ENCODE peak calls at places on chromosomes 5 and 9, in five cellular contexts. One of them, this sample, is unnamed.

GRCh38 chr5:59266410-59266809 is 627.1 kb downstream of the PDE4D start:
- DNase-seq in lower lobe of right lung: no peak
- DNase-seq in colonic mucosa: peak; percentile 45
- DNase-seq in breast epithelium: no peak
- DNase-seq in K562: no peak
- DNase-seq in this sample: no peak

GRCh38 chr9:71048271-71048670 is 73.2 kb downstream of the TRPM3 start:
- DNase-seq in lower lobe of right lung: no peak
- DNase-seq in K562: no peak
- DNase-seq in colonic mucosa: no peak
- DNase-seq in breast epithelium: no peak
- DNase-seq in this sample: no peak

GRCh38 chr5:14246350-14247053 is 103.4 kb downstream of the TRIO start:
- DNase-seq in colonic mucosa: no peak
- DNase-seq in K562: no peak
- DNase-seq in lower lobe of right lung: no peak
- DNase-seq in breast epithelium: no peak
- DNase-seq in this sample: no peak

GRCh38 chr5:111781200-111781599 is 24.2 kb upstream of the NREP start:
- DNase-seq in colonic mucosa: peak; percentile 28
- DNase-seq in lower lobe of right lung: peak; percentile 73
- DNase-seq in K562: no peak
- DNase-seq in breast epithelium: no peak
- DNase-seq in this sample: no peak

GRCh38 chr9:133269537-133270357 is 5.3 kb downstream of the ABO start:
- DNase-seq in lower lobe of right lung: no peak
- DNase-seq in breast epithelium: no peak
- DNase-seq in colonic mucosa: peak; percentile 65
- DNase-seq in K562: no peak
- DNase-seq in this sample: no peak

GRCh38 chr5:127572930-127573329 is 55.5 kb downstream of the PRRC1 start:
- DNase-seq in K562: no peak
- DNase-seq in lower lobe of right lung: no peak
- DNase-seq in breast epithelium: no peak
- DNase-seq in colonic mucosa: no peak
- DNase-seq in this sample: no peak

GRCh38 chr5:10789726-10790125 is 28.7 kb upstream of the DAP start:
- DNase-seq in colonic mucosa: no peak
- DNase-seq in K562: no peak
- DNase-seq in lower lobe of right lung: no peak
- DNase-seq in breast epithelium: no peak
- DNase-seq in this sample: no peak

GRCh38 chr5:35857004-35857345 is 284 bp downstream of the IL7R start:
- DNase-seq in lower lobe of right lung: no peak
- DNase-seq in colonic mucosa: no peak
- DNase-seq in breast epithelium: no peak
- DNase-seq in K562: no peak
- DNase-seq in this sample: no peak

GRCh38 chr9:27385606-27386005 is 88.7 kb upstream of the EQTN start:
- DNase-seq in breast epithelium: no peak
- DNase-seq in lower lobe of right lung: peak; percentile 57
- DNase-seq in K562: no peak
- DNase-seq in colonic mucosa: no peak
- DNase-seq in this sample: no peak

GRCh38 chr5:143372187-143372829 is 31.2 kb downstream of the NR3C1 start:
- DNase-seq in lower lobe of right lung: no peak
- DNase-seq in breast epithelium: no peak
- DNase-seq in colonic mucosa: no peak
- DNase-seq in K562: no peak
- DNase-seq in this sample: no peak

GRCh38 chr9:68672215-68672614 is 32.8 kb upstream of the PIP5K1B start:
- DNase-seq in lower lobe of right lung: no peak
- DNase-seq in colonic mucosa: no peak
- DNase-seq in breast epithelium: no peak
- DNase-seq in K562: no peak
- DNase-seq in this sample: no peak

GRCh38 chr5:176543428-176544182 is 5.5 kb upstream of the CDHR2 start:
- DNase-seq in lower lobe of right lung: peak; percentile 87
- DNase-seq in K562: peak; percentile 81
- DNase-seq in colonic mucosa: peak; percentile 84
- DNase-seq in breast epithelium: peak; percentile 69
- DNase-seq in this sample: peak; percentile 78

GRCh38 chr9:16413509-16414016 is 456.9 kb downstream of the BNC2 start:
- DNase-seq in colonic mucosa: no peak
- DNase-seq in K562: no peak
- DNase-seq in breast epithelium: no peak
- DNase-seq in lower lobe of right lung: no peak
- DNase-seq in this sample: no peak

GRCh38 chr5:81829242-81829641 is 78.3 kb upstream of the SSBP2 start:
- DNase-seq in breast epithelium: no peak
- DNase-seq in K562: no peak
- DNase-seq in colonic mucosa: no peak
- DNase-seq in lower lobe of right lung: no peak
- DNase-seq in this sample: no peak

GRCh38 chr9:27548055-27548741 is 18.6 kb upstream of the MOB3B start:
- DNase-seq in lower lobe of right lung: no peak
- DNase-seq in K562: no peak
- DNase-seq in breast epithelium: no peak
- DNase-seq in colonic mucosa: no peak
- DNase-seq in this sample: no peak

GRCh38 chr9:91275641-91276040 is 86.1 kb downstream of the AUH start:
- DNase-seq in colonic mucosa: no peak
- DNase-seq in K562: no peak
- DNase-seq in breast epithelium: no peak
- DNase-seq in lower lobe of right lung: no peak
- DNase-seq in this sample: no peak

GRCh38 chr5:58133631-58134296 is 326.1 kb downstream of the PLK2 start:
- DNase-seq in K562: no peak
- DNase-seq in lower lobe of right lung: no peak
- DNase-seq in breast epithelium: no peak
- DNase-seq in colonic mucosa: no peak
- DNase-seq in this sample: no peak

GRCh38 chr5:39606592-39606990 is 181.8 kb upstream of the DAB2 start:
- DNase-seq in breast epithelium: no peak
- DNase-seq in colonic mucosa: no peak
- DNase-seq in lower lobe of right lung: no peak
- DNase-seq in K562: no peak
- DNase-seq in this sample: no peak

GRCh38 chr5:39608024-39608423 is 183.2 kb upstream of the DAB2 start:
- DNase-seq in breast epithelium: no peak
- DNase-seq in lower lobe of right lung: no peak
- DNase-seq in K562: no peak
- DNase-seq in colonic mucosa: no peak
- DNase-seq in this sample: no peak

GRCh38 chr5:39604491-39604890 is 179.7 kb upstream of the DAB2 start:
- DNase-seq in breast epithelium: no peak
- DNase-seq in K562: no peak
- DNase-seq in colonic mucosa: no peak
- DNase-seq in lower lobe of right lung: no peak
- DNase-seq in this sample: no peak

GRCh38 chr5:39605145-39605544 is 180.4 kb upstream of the DAB2 start:
- DNase-seq in breast epithelium: no peak
- DNase-seq in lower lobe of right lung: no peak
- DNase-seq in colonic mucosa: no peak
- DNase-seq in K562: no peak
- DNase-seq in this sample: no peak

GRCh38 chr5:39605966-39606591 is 181.3 kb upstream of the DAB2 start:
- DNase-seq in K562: no peak
- DNase-seq in lower lobe of right lung: no peak
- DNase-seq in breast epithelium: no peak
- DNase-seq in colonic mucosa: no peak
- DNase-seq in this sample: no peak
- H3K9me3 ChIP-seq in K562: no peaks in the 10 kb centered on the region
- H3K9me3 ChIP-seq in lower lobe of right lung: no peaks in the 10 kb centered on the region
- H3K9me3 ChIP-seq in breast epithelium: no peaks in the 10 kb centered on the region
- H3K9me3 ChIP-seq in colonic mucosa: no peaks in the 10 kb centered on the region
- H3K9me3 ChIP-seq in this sample: no peaks in the 10 kb centered on the region

DNA sequence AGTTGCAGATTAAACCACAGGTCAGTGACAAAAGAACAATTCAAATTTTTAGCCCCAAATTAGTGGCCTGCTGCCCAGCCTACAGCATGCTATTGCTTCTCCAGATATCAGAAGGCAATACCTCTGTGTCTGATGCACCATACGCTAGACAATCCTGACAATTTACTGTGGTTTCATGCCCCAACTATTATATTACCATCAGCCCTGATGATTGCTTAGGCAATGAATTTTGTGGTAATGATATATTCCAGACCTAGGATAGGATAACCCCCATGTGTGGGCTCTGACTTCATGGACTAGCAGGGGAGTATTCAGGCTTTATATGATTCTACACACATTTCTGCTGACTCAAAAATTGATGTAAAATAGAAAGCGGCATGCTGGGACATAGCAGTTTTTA is 168.8 kb upstream of the FST start:
- DNase-seq in lower lobe of right lung: no peak
- DNase-seq in breast epithelium: no peak
- DNase-seq in colonic mucosa: no peak
- DNase-seq in K562: no peak
- DNase-seq in this sample: no peak
- H3K4me1 ChIP-seq in lower lobe of right lung: no peaks in the 10 kb centered on the region
- H3K4me1 ChIP-seq in breast epithelium: no peaks in the 10 kb centered on the region
- H3K4me1 ChIP-seq in colonic mucosa: no peaks in the 10 kb centered on the region
- H3K4me1 ChIP-seq in K562: no peaks in the 10 kb centered on the region
- H3K4me1 ChIP-seq in this sample: no peaks in the 10 kb centered on the region

GRCh38 chr9:135226369-135227050 is 139.0 kb downstream of the OLFM1 start:
- DNase-seq in K562: no peak
- DNase-seq in lower lobe of right lung: peak; percentile 9
- DNase-seq in colonic mucosa: no peak
- DNase-seq in breast epithelium: no peak
- DNase-seq in this sample: peak; percentile 12
- H3K9me3 ChIP-seq in K562: peaks cover 6% of the 10 kb centered on the region
- H3K9me3 ChIP-seq in lower lobe of right lung: no peaks in the 10 kb centered on the region
- H3K9me3 ChIP-seq in colonic mucosa: no peaks in the 10 kb centered on the region
- H3K9me3 ChIP-seq in breast epithelium: no peaks in the 10 kb centered on the region
- H3K9me3 ChIP-seq in this sample: no peaks in the 10 kb centered on the region

DNA sequence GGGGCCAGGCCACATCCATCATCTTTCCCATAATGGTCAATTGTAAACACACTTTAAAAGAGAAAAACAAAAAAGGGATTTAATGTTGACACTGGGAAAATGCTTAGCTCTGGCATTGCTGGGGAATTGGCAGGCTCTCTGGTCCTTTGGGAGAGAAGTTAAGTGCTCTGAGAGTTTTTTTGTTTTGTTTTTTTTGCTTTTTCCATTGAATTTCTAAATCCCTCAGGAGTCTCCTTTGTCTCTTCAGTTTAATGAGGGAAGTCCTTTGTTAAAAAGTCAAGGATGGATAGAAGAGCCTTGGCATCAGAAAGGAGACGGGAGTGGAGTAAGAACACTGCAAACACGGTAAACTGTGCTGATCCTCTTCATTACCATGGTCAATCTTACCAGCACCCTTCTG is 7.1 kb upstream of the HAND1 start:
- DNase-seq in colonic mucosa: no peak
- DNase-seq in lower lobe of right lung: no peak
- DNase-seq in breast epithelium: no peak
- DNase-seq in K562: no peak
- DNase-seq in this sample: no peak
- H3K4me1 ChIP-seq in colonic mucosa: no peaks in the 10 kb centered on the region
- H3K4me1 ChIP-seq in lower lobe of right lung: peaks cover 6% of the 10 kb centered on the region
- H3K4me1 ChIP-seq in breast epithelium: no peaks in the 10 kb centered on the region
- H3K4me1 ChIP-seq in K562: no peaks in the 10 kb centered on the region
- H3K4me1 ChIP-seq in this sample: no peaks in the 10 kb centered on the region

GRCh38 chr5:8098044-8098443 is 229.1 kb downstream of the MTRR start:
- DNase-seq in colonic mucosa: no peak
- DNase-seq in breast epithelium: no peak
- DNase-seq in K562: no peak
- DNase-seq in lower lobe of right lung: no peak
- DNase-seq in this sample: no peak
- H3K9me3 ChIP-seq in colonic mucosa: no peaks in the 10 kb centered on the region
- H3K9me3 ChIP-seq in breast epithelium: no peaks in the 10 kb centered on the region
- H3K9me3 ChIP-seq in K562: no peaks in the 10 kb centered on the region
- H3K9me3 ChIP-seq in lower lobe of right lung: no peaks in the 10 kb centered on the region
- H3K9me3 ChIP-seq in this sample: no peaks in the 10 kb centered on the region

GRCh38 chr5:72474117-72474915 is 32.9 kb downstream of the ZNF366 start:
- DNase-seq in lower lobe of right lung: no peak
- DNase-seq in breast epithelium: no peak
- DNase-seq in K562: no peak
- DNase-seq in colonic mucosa: no peak
- DNase-seq in this sample: no peak
- H3K4me1 ChIP-seq in lower lobe of right lung: peaks cover 26% of the 10 kb centered on the region
- H3K4me1 ChIP-seq in breast epithelium: no peaks in the 10 kb centered on the region
- H3K4me1 ChIP-seq in K562: peaks cover 14% of the 10 kb centered on the region
- H3K4me1 ChIP-seq in colonic mucosa: no peaks in the 10 kb centered on the region
- H3K4me1 ChIP-seq in this sample: no peaks in the 10 kb centered on the region

GRCh38 chr5:54927097-54927746 is 58.2 kb downstream of the ESM1 start:
- DNase-seq in lower lobe of right lung: no peak
- DNase-seq in K562: no peak
- DNase-seq in colonic mucosa: no peak
- DNase-seq in breast epithelium: no peak
- DNase-seq in this sample: no peak

GRCh38 chr5:54936201-54936600 is 49.2 kb downstream of the ESM1 start:
- DNase-seq in lower lobe of right lung: no peak
- DNase-seq in K562: no peak
- DNase-seq in breast epithelium: no peak
- DNase-seq in colonic mucosa: no peak
- DNase-seq in this sample: no peak

GRCh38 chr5:54930736-54931135 is 54.7 kb downstream of the ESM1 start:
- DNase-seq in breast epithelium: no peak
- DNase-seq in colonic mucosa: no peak
- DNase-seq in lower lobe of right lung: no peak
- DNase-seq in K562: no peak
- DNase-seq in this sample: no peak
- H3K9me3 ChIP-seq in breast epithelium: peaks cover 5% of the 10 kb centered on the region
- H3K9me3 ChIP-seq in colonic mucosa: no peaks in the 10 kb centered on the region
- H3K9me3 ChIP-seq in lower lobe of right lung: no peaks in the 10 kb centered on the region
- H3K9me3 ChIP-seq in K562: no peaks in the 10 kb centered on the region
- H3K9me3 ChIP-seq in this sample: no peaks in the 10 kb centered on the region

GRCh38 chr9:137192448-137192780 is 3.9 kb downstream of the SSNA1 start:
- DNase-seq in breast epithelium: no peak
- DNase-seq in colonic mucosa: no peak
- DNase-seq in lower lobe of right lung: no peak
- DNase-seq in K562: no peak
- DNase-seq in this sample: no peak

GRCh38 chr9:137192859-137193258 is 4.4 kb downstream of the SSNA1 start:
- DNase-seq in lower lobe of right lung: no peak
- DNase-seq in breast epithelium: no peak
- DNase-seq in colonic mucosa: no peak
- DNase-seq in K562: no peak
- DNase-seq in this sample: no peak

GRCh38 chr9:137194909-137195308 is 5.6 kb downstream of the TPRN start:
- DNase-seq in colonic mucosa: peak; percentile 84
- DNase-seq in breast epithelium: no peak
- DNase-seq in lower lobe of right lung: no peak
- DNase-seq in K562: no peak
- DNase-seq in this sample: no peak

GRCh38 chr9:137194388-137194787 is 5.9 kb downstream of the SSNA1 start:
- DNase-seq in lower lobe of right lung: no peak
- DNase-seq in colonic mucosa: no peak
- DNase-seq in breast epithelium: no peak
- DNase-seq in K562: no peak
- DNase-seq in this sample: no peak

DNA sequence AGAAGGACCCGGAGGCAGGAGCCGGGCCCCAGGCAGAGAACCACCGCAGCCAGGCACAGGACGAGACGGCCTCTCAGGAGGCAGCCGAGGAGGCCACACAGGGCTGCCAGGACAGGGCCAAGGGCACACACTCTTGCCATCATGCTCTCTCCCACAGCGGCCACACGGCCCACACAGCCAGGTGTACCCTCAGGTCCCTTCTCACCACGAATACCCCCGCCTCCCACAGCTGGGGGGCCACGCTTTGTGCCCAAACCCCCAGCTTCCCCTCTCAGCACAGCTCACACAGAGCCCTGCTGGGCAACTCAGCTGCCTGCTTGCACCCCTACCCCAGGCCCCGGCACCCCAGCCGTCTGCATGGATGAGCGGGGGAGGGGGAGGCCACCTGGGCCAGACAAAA is 5.3 kb downstream of the SSNA1 start:
- DNase-seq in colonic mucosa: no peak
- DNase-seq in K562: no peak
- DNase-seq in breast epithelium: no peak
- DNase-seq in lower lobe of right lung: no peak
- DNase-seq in this sample: no peak
- H3K4me1 ChIP-seq in colonic mucosa: peaks cover 46% of the 10 kb centered on the region
- H3K4me1 ChIP-seq in K562: peaks cover 12% of the 10 kb centered on the region
- H3K4me1 ChIP-seq in breast epithelium: peaks cover 42% of the 10 kb centered on the region
- H3K4me1 ChIP-seq in lower lobe of right lung: peaks cover 67% of the 10 kb centered on the region
- H3K4me1 ChIP-seq in this sample: no peaks in the 10 kb centered on the region

This sample was measured in aorta.